ENCODE peak calls at places on chromosomes 6 and 20, in nine cellular contexts. H is spleen, V is Peyer's patch, A is neural progenitor cell, N is B cell, U is BJ, S is epithelial cell of esophagus, L is GM20000, Q is progenitor cell of endocrine pancreas. W is an unnamed sample.

GRCh38 chr20:51189814-51190782 is 167.2 kb upstream of the KCNG1 start:
- DNase-seq in V (no peak), L (no peak), H (no peak), N (peak), S (no peak), A (no peak), Q (no peak), U (no peak), W (no peak)

GRCh38 chr6:116029535-116029934 is 31.2 kb downstream of the FRK start:
- DNase-seq in S (no peak), L (no peak), H (no peak), N (no peak), U (no peak), Q (no peak), V (no peak), A (no peak), W (no peak)

GRCh38 chr6:83310046-83310445 is 116.9 kb downstream of the RWDD2A start:
- DNase-seq in S (no peak), L (no peak), V (no peak), U (no peak), A (no peak), H (no peak), N (no peak), Q (no peak), W (no peak)

GRCh38 chr6:11144393-11144829 is 32.9 kb upstream of the ERVFRD-1 start:
- DNase-seq in S (peak), A (peak), V (peak), H (peak), U (no peak), N (peak), L (peak), Q (peak), W (peak)

GRCh38 chr6:110814488-110815259 is 595 bp downstream of the CDK19 start:
- DNase-seq in L (peak), S (peak), V (peak), H (peak), Q (peak), A (peak), U (no peak), N (peak), W (peak)

GRCh38 chr20:21156266-21156665 is 30.4 kb downstream of the KIZ start:
- DNase-seq in U (peak), N (no peak), H (no peak), A (no peak), V (no peak), L (no peak), Q (no peak), S (peak), W (no peak)

GRCh38 chr6:118719351-118720124 is 68.1 kb upstream of the CEP85L start:
- DNase-seq in V (no peak), A (no peak), U (no peak), L (peak), Q (no peak), N (peak), H (peak), S (no peak), W (no peak)

GRCh38 chr6:160055813-160056212 is 65.8 kb upstream of the SLC22A1 start:
- DNase-seq in H (no peak), V (no peak), A (no peak), N (no peak), U (no peak), L (no peak), S (no peak), Q (no peak), W (no peak)

GRCh38 chr6:70547313-70547712 is 19.4 kb upstream of the SDHAF4 start:
- DNase-seq in A (peak), L (no peak), H (no peak), U (no peak), Q (no peak), V (no peak), S (peak), N (no peak), W (no peak)

GRCh38 chr6:127069659-127070279 is 48.7 kb upstream of the RSPO3 start:
- DNase-seq in U (no peak), N (no peak), H (no peak), Q (no peak), V (no peak), A (peak), L (no peak), S (peak), W (no peak)

GRCh38 chr6:158208226-158208807 is 40.2 kb downstream of the GTF2H5 start:
- DNase-seq in A (no peak), V (no peak), Q (no peak), N (no peak), U (no peak), S (peak), H (no peak), L (no peak), W (no peak)

GRCh38 chr20:32965581-32966373 is 38.5 kb downstream of the SUN5 start:
- DNase-seq in L (no peak), H (peak), S (no peak), N (no peak), V (no peak), A (no peak), Q (no peak), U (no peak), W (no peak)

GRCh38 chr6:28940859-28941680 is 17.3 kb upstream of the TRIM27 start:
- DNase-seq in A (peak), V (no peak), U (peak), S (peak), N (peak), L (no peak), H (no peak), Q (peak), W (peak)

GRCh38 chr20:44552950-44553908 is 29.1 kb upstream of the PKIG start:
- DNase-seq in V (no peak), A (no peak), L (no peak), U (peak), N (no peak), Q (no peak), S (peak), H (no peak), W (no peak)

GRCh38 chr20:63970714-63971431 is 1.1 kb upstream of the ZNF512B start:
- DNase-seq in N (no peak), S (no peak), H (no peak), U (no peak), L (no peak), Q (no peak), A (no peak), V (no peak), W (no peak)

GRCh38 chr6:13946506-13946905 is 21.8 kb downstream of the RNF182 start:
- DNase-seq in L (no peak), Q (no peak), V (no peak), S (no peak), H (no peak), N (no peak), A (no peak), U (no peak), W (no peak)

GRCh38 chr6:36979343-36979742 is 6.7 kb downstream of the MTCH1 start:
- DNase-seq in A (no peak), V (no peak), S (peak), H (no peak), U (no peak), L (no peak), N (no peak), Q (no peak), W (no peak)

GRCh38 chr6:36131517-36132220 is 1.4 kb downstream of the MAPK13 start:
- DNase-seq in H (peak), S (peak), U (no peak), Q (no peak), V (peak), A (no peak), L (peak), N (peak), W (no peak)

GRCh38 chr20:63051186-63051860 is 44.6 kb upstream of the BHLHE23 start:
- DNase-seq in Q (no peak), H (peak), L (no peak), N (no peak), V (no peak), U (no peak), A (no peak), S (no peak), W (no peak)

GRCh38 chr6:111564482-111564945 is 41.2 kb downstream of the TRAF3IP2 start:
- DNase-seq in H (no peak), U (no peak), S (peak), Q (no peak), A (no peak), L (no peak), N (no peak), V (no peak), W (no peak)

GRCh38 chr6:139862311-139862710 is 487.9 kb upstream of the CITED2 start:
- DNase-seq in H (no peak), V (no peak), U (no peak), S (no peak), A (no peak), Q (no peak), N (no peak), L (no peak), W (no peak)

GRCh38 chr6:291148-291696 is 1.1 kb upstream of the DUSP22 start:
- DNase-seq in S (peak), H (peak), A (no peak), Q (no peak), N (no peak), L (peak), U (no peak), V (no peak), W (no peak)

GRCh38 chr6:292506-293184 is 358 bp downstream of the DUSP22 start:
- DNase-seq in V (peak), S (peak), Q (peak), L (peak), N (peak), A (peak), U (no peak), H (peak), W (peak)

GRCh38 chr6:291697-292505 is at the start of gene DUSP22:
- DNase-seq in U (peak), V (peak), H (peak), Q (peak), N (peak), L (peak), S (peak), A (peak), W (peak)

GRCh38 chr6:294656-295565 is 2.6 kb downstream of the DUSP22 start:
- DNase-seq in Q (no peak), N (no peak), A (no peak), U (no peak), V (no peak), S (peak), H (no peak), L (no peak), W (no peak)

GRCh38 chr6:293185-294174 is 1.2 kb downstream of the DUSP22 start:
- DNase-seq in V (no peak), A (peak), L (no peak), H (peak), S (peak), U (no peak), N (peak), Q (no peak), W (no peak)
- TF ChIP-seq CTCF in V (no peak), A (no peak), L (no peak), H (no peak), S (no peak), U (no peak), N (no peak), Q (no peak), W (no peak)

GRCh38 chr6:133368664-133369063 is 127.5 kb downstream of the EYA4 start:
- DNase-seq in Q (no peak), H (no peak), V (no peak), A (peak), U (no peak), L (no peak), S (peak), N (no peak), W (no peak)
- TF ChIP-seq CTCF in Q (no peak), H (no peak), V (no peak), A (no peak), U (no peak), L (no peak), S (peak), N (no peak), W (no peak)

GRCh38 chr20:23047738-23048214 is 1.7 kb downstream of the THBD start:
- DNase-seq in Q (no peak), L (no peak), V (no peak), H (peak), S (peak), N (no peak), U (no peak), A (peak), W (no peak)
- TF ChIP-seq CTCF in Q (no peak), L (no peak), V (no peak), H (no peak), S (peak), N (no peak), U (no peak), A (peak), W (no peak)

GRCh38 chr20:58464838-58465237 is 50.4 kb downstream of the APCDD1L start:
- DNase-seq in V (no peak), U (no peak), L (no peak), N (no peak), A (no peak), S (no peak), Q (no peak), H (no peak), W (no peak)
- TF ChIP-seq CTCF in V (no peak), U (no peak), L (no peak), N (no peak), A (no peak), S (no peak), Q (no peak), H (no peak), W (no peak)

GRCh38 chr6:2504495-2505064 is 246.1 kb downstream of the MYLK4 start:
- DNase-seq in H (no peak), U (no peak), V (no peak), A (no peak), N (no peak), Q (no peak), S (no peak), L (no peak), W (no peak)

GRCh38 chr6:2507638-2508037 is 243.1 kb downstream of the MYLK4 start:
- DNase-seq in V (no peak), A (no peak), S (no peak), N (no peak), H (no peak), Q (no peak), L (no peak), U (no peak), W (no peak)

GRCh38 chr6:2503816-2504494 is 246.8 kb downstream of the MYLK4 start:
- DNase-seq in H (no peak), A (no peak), Q (no peak), V (no peak), L (no peak), N (no peak), U (no peak), S (peak), W (no peak)

GRCh38 chr6:2507016-2507415 is 243.7 kb downstream of the MYLK4 start:
- DNase-seq in Q (no peak), A (no peak), S (peak), L (no peak), N (no peak), U (no peak), H (no peak), V (no peak), W (no peak)

DNA sequence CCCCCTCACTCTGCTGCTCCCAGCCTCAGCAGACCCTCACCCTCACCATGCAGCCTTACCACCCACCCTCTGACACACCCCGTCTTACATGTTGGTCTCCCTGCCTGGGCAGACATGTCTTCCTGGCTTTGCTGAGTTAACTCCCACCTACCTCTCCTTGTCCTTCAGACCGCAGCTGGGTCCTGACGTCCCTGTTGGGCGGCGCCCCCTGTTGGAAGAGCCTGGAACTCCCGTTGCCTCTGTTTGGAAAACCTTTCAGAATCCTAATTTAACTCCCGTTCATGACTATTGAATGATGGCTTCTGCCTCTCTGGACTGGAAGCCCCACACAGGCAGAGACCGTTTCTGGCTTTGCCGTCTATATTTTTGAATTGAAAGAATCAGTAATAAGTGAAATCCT is 245.1 kb downstream of the MYLK4 start:
- DNase-seq in A (peak), U (no peak), N (no peak), Q (no peak), L (no peak), V (no peak), S (no peak), H (no peak), W (no peak)
- TF ChIP-seq CTCF in A (peak), U (peak), N (no peak), Q (peak), L (no peak), V (no peak), S (peak), H (no peak), W (peak)

GRCh38 chr20:15759546-15760216 is 813.6 kb downstream of the KIF16B start:
- DNase-seq in L (no peak), U (peak), N (no peak), A (no peak), Q (no peak), V (no peak), H (no peak), S (peak), W (no peak)
- TF ChIP-seq CTCF in L (no peak), U (peak), N (no peak), A (no peak), Q (no peak), V (no peak), H (no peak), S (no peak), W (no peak)

GRCh38 chr6:80004199-80005072 is at the start of gene TTK:
- DNase-seq in U (peak), N (peak), Q (peak), H (peak), A (peak), S (peak), V (peak), L (peak), W (peak)

GRCh38 chr6:80005406-80005805 is 957 bp downstream of the TTK start:
- DNase-seq in Q (no peak), V (no peak), H (no peak), A (no peak), S (no peak), N (no peak), U (no peak), L (no peak), W (no peak)

GRCh38 chr6:80001337-80001736 is 3.1 kb upstream of the TTK start:
- DNase-seq in S (no peak), N (no peak), L (no peak), V (no peak), H (no peak), Q (no peak), U (no peak), A (no peak), W (no peak)

GRCh38 chr6:80006541-80006940 is 2.1 kb downstream of the TTK start:
- DNase-seq in Q (no peak), S (no peak), N (no peak), U (no peak), L (no peak), A (no peak), H (no peak), V (no peak), W (no peak)

GRCh38 chr6:80003841-80004198 is 629 bp upstream of the TTK start:
- DNase-seq in S (peak), L (no peak), U (no peak), A (no peak), V (peak), Q (no peak), H (peak), N (no peak), W (no peak)
- TF ChIP-seq CTCF in S (no peak), L (no peak), U (no peak), A (no peak), V (no peak), Q (no peak), H (no peak), N (no peak), W (no peak)

W was measured in CD14-positive monocyte.